ENCODE peak calls at places on chromosomes 5 and 9, in four cellular contexts. K is fibroblast of lung, Y is right atrium auricular region, A is IMR-90. W is an unnamed sample.

GRCh38 chr5:88683506-88684135 is 199.4 kb downstream of the MEF2C start:
- DNase-seq in K (no peak), A (no peak), Y (no peak), W (peak; percentile 71)

GRCh38 chr9:137575725-137576411 is 2.9 kb downstream of the DPH7 start:
- DNase-seq in K (no peak), A (no peak), Y (no peak), W (no peak)

GRCh38 chr5:140160432-140160831 is 14.6 kb upstream of the CYSTM1 start:
- DNase-seq in Y (no peak), K (no peak), A (no peak), W (no peak)

GRCh38 chr5:129096382-129096991 is 1.9 kb downstream of the ISOC1 start:
- DNase-seq in Y (no peak), K (no peak), A (no peak), W (no peak)

GRCh38 chr5:93790401-93790800 is 49.0 kb upstream of the POU5F2 start:
- DNase-seq in A (peak; percentile 85), K (peak; percentile 87), Y (no peak), W (no peak)

GRCh38 chr5:134523543-134524136 is 1.8 kb upstream of the JADE2 start:
- DNase-seq in K (peak; percentile 43), A (no peak), Y (no peak), W (no peak)

GRCh38 chr5:22471154-22471553 is 382.0 kb downstream of the CDH12 start:
- DNase-seq in K (no peak), A (no peak), Y (no peak), W (no peak)

GRCh38 chr9:20353529-20353928 is 268.8 kb downstream of the MLLT3 start:
- DNase-seq in Y (no peak), A (no peak), K (no peak), W (no peak)

GRCh38 chr5:175378444-175379028 is 65.4 kb downstream of the DRD1 start:
- DNase-seq in Y (no peak), K (peak; percentile 61), A (peak; percentile 85), W (no peak)

GRCh38 chr5:24161559-24161958 is 483.2 kb downstream of the CDH10 start:
- DNase-seq in K (no peak), A (no peak), Y (no peak), W (no peak)

GRCh38 chr5:38598994-38599611 is 42.7 kb upstream of the LIFR start:
- DNase-seq in A (peak; percentile 89), K (peak; percentile 79), Y (no peak), W (no peak)

DNA sequence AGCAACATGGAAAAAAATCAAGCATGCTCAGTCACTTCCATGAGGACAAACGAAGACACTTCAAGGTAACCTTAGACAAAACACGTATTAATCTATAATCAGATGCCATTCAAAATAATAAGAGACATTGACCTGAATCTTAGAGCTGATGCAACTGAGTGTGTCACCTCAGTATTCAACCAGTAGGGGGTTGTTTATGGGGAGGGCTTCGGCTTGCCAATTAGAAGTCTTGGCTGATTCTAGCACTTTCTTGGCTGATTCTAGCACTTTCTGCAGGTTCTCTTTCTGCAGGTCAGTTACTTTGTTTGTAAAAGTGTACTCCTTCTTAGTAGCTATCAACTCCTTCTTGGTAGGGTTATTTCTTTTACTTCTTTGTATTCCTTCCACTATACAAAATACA is 317.6 kb downstream of the ENC1 start:
- DNase-seq in K (no peak), A (no peak), Y (no peak), W (no peak)
- TF ChIP-seq CTCF in K (no peak), A (no peak), Y (no peak), W (no peak)

GRCh38 chr9:130668694-130669093 is 4.3 kb downstream of the PRDM12 start:
- DNase-seq in Y (no peak), A (no peak), K (no peak), W (no peak)
- H3K27me3 ChIP-seq in Y (peaks cover 32% of the 10 kb centered on the region), A (peaks cover 52% of the 10 kb centered on the region), K (peaks cover 39% of the 10 kb centered on the region), W (peaks cover 34% of the 10 kb centered on the region)

GRCh38 chr5:126801174-126801991 is 24.4 kb downstream of the LMNB1 start:
- DNase-seq in Y (no peak), K (no peak), A (no peak), W (no peak)
- H3K4me1 ChIP-seq in Y (no peaks in the 10 kb centered on the region), K (peaks cover 6% of the 10 kb centered on the region), A (no peaks in the 10 kb centered on the region), W (no peaks in the 10 kb centered on the region)

DNA sequence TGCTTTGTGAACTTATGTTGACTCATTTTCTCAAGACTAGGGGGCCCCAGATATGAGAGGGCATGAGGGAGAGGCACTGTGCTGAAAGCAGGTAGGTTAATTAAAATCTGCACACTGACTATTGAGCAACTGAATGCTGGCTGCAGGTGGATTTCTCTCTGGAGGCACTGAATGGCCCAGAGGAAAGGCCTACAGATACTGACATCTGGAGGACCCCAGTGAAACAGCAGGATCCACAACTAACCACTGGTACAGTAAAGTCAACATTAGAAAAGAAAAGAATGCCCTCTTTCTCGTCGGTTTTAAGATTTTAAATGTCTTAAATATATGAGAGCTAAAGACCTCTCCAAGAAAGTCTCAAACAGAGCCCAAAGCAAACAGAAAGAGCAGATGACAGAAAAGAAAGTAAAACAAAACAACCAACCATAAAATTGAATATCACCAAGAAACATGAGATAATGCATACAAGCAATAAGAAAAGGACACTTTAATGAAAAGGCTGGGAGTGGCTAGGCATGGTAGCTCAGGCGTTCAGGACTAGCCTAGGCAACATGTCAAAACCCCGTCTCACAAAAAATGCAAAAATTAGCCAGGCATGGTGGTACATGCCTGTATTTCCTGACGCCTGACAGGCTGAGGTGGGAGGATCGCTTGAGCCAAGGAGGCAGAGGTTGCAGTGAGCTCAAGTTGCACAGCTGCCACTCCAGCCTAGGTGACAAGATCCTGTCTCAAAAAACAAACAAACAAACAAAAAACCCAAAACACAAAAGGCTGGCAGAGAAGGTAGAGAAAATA is 43.3 kb downstream of the PUM3 start:
- DNase-seq in Y (no peak), K (peak; percentile 25), A (peak; percentile 36), W (no peak)
- TF ChIP-seq CTCF in Y (no peak), K (peak; percentile 48), A (peak; percentile 48), W (no peak)

GRCh38 chr9:127384016-127384730 is 12.8 kb upstream of the SLC2A8 start:
- DNase-seq in Y (no peak), K (no peak), A (no peak), W (peak; percentile 3)
- H3K27me3 ChIP-seq in Y (no peaks in the 10 kb centered on the region), K (peaks cover 8% of the 10 kb centered on the region), A (peaks cover 28% of the 10 kb centered on the region), W (no peaks in the 10 kb centered on the region)